ENCODE peak calls at places on chromosome 6, in seven cellular contexts. O, G, S, K, Y, H and F are unnamed samples.

GRCh38 chr6:44102527-44102926 is 24.7 kb downstream of the MRPL14 start:
- DNase-seq in K (no peak), Y (no peak), H (no peak), S (no peak), G (no peak), O (peak; percentile 40), F (peak; percentile 40)

GRCh38 chr6:11785449-11785951 is 6.9 kb upstream of the ADTRP start:
- DNase-seq in H (no peak), G (no peak), O (no peak), K (no peak), S (no peak), Y (peak; percentile 76), F (no peak)

GRCh38 chr6:43910638-43911353 is 140.8 kb downstream of the VEGFA start:
- DNase-seq in Y (no peak), G (no peak), K (peak; percentile 82), O (no peak), S (no peak), H (peak; percentile 86), F (peak; percentile 88)

GRCh38 chr6:20684474-20684873 is 150.2 kb downstream of the CDKAL1 start:
- DNase-seq in O (no peak), Y (no peak), S (no peak), K (no peak), G (no peak), H (no peak), F (no peak)

GRCh38 chr6:22519237-22519636 is 50.1 kb upstream of the HDGFL1 start:
- DNase-seq in K (no peak), H (no peak), G (no peak), S (no peak), O (no peak), Y (no peak), F (peak; percentile 1)

GRCh38 chr6:145247677-145248419 is 487.5 kb downstream of the EPM2A start:
- DNase-seq in S (no peak), K (peak; percentile 87), G (no peak), H (peak; percentile 98), O (no peak), Y (no peak), F (peak; percentile 1)

GRCh38 chr6:152298055-152298647 is 339.0 kb downstream of the SYNE1 start:
- DNase-seq in G (no peak), K (no peak), H (no peak), O (no peak), Y (no peak), S (no peak), F (no peak)

GRCh38 chr6:75280131-75280855 is 4.3 kb downstream of the TMEM30A start:
- DNase-seq in Y (no peak), H (peak; percentile 45), S (no peak), O (no peak), G (no peak), K (peak; percentile 54), F (no peak)

GRCh38 chr6:38184780-38185080 is 365.2 kb downstream of the ZFAND3 start:
- DNase-seq in K (no peak), G (peak; percentile 32), Y (no peak), O (no peak), H (no peak), S (no peak), F (no peak)

GRCh38 chr6:38149526-38149925 is 330.0 kb downstream of the ZFAND3 start:
- DNase-seq in S (peak; percentile 37), K (no peak), Y (no peak), G (peak; percentile 10), H (peak; percentile 49), O (no peak), F (peak; percentile 85)

GRCh38 chr6:136742125-136742524 is 50.2 kb downstream of the MAP3K5 start:
- DNase-seq in Y (no peak), S (no peak), G (no peak), K (no peak), H (no peak), O (no peak), F (no peak)

GRCh38 chr6:158707120-158707519 is 57.3 kb downstream of the SYTL3 start:
- DNase-seq in O (peak; percentile 45), H (peak; percentile 56), K (peak; percentile 67), S (no peak), Y (peak; percentile 93), G (no peak), F (peak; percentile 99)

GRCh38 chr6:3211681-3212080 is 15.8 kb downstream of the TUBB2B start:
- DNase-seq in G (no peak), O (no peak), Y (peak; percentile 18), K (no peak), S (no peak), H (no peak), F (peak; percentile 67)

GRCh38 chr6:117483645-117484016 is 1.2 kb downstream of the DCBLD1 start:
- DNase-seq in O (no peak), S (no peak), H (peak; percentile 48), G (no peak), Y (peak; percentile 26), K (peak; percentile 68), F (no peak)

GRCh38 chr6:108312604-108313003 is 17.8 kb downstream of the AFG1L start:
- DNase-seq in S (no peak), O (no peak), Y (no peak), H (no peak), K (no peak), G (no peak), F (no peak)

GRCh38 chr6:47631248-47632196 is 66.9 kb upstream of the ADGRF4 start:
- DNase-seq in K (peak; percentile 67), Y (peak; percentile 90), S (peak; percentile 45), H (peak; percentile 45), G (no peak), O (no peak), F (peak; percentile 82)

GRCh38 chr6:45681860-45682488 is 304.2 kb upstream of the SUPT3H start:
- DNase-seq in K (peak; percentile 92), O (no peak), S (no peak), H (no peak), Y (peak; percentile 38), G (no peak), F (peak; percentile 49)

GRCh38 chr6:11066505-11067347 is 22.6 kb upstream of the ELOVL2 start:
- DNase-seq in G (no peak), H (no peak), O (no peak), S (no peak), K (no peak), Y (no peak), F (no peak)

GRCh38 chr6:27280064-27280539 is 32.0 kb downstream of the POM121L2 start:
- DNase-seq in K (peak; percentile 61), O (peak; percentile 69), S (no peak), Y (peak; percentile 73), H (peak; percentile 53), G (peak; percentile 82), F (peak; percentile 88)

GRCh38 chr6:46042355-46042999 is 26.8 kb upstream of the CLIC5 start:
- DNase-seq in S (peak; percentile 21), H (peak; percentile 11), G (no peak), Y (peak; percentile 56), O (peak; percentile 50), K (peak; percentile 60), F (peak; percentile 81)

GRCh38 chr6:44646355-44646754 is 258.8 kb downstream of the CDC5L start:
- DNase-seq in S (no peak), O (no peak), K (no peak), Y (no peak), G (no peak), H (peak; percentile 19), F (no peak)

GRCh38 chr6:140912686-140913085 is 1220.0 kb upstream of the GJE1 start:
- DNase-seq in H (no peak), G (no peak), K (no peak), O (no peak), S (no peak), Y (no peak), F (peak; percentile 21)
- H2BK120ac ChIP-seq in H (peak overlapping the region; percentile 71), G (no peak overlapping the region), K (no peak overlapping the region), O (no peak overlapping the region), S (no peak overlapping the region), Y (no peak overlapping the region), F (no peak overlapping the region)

DNA sequence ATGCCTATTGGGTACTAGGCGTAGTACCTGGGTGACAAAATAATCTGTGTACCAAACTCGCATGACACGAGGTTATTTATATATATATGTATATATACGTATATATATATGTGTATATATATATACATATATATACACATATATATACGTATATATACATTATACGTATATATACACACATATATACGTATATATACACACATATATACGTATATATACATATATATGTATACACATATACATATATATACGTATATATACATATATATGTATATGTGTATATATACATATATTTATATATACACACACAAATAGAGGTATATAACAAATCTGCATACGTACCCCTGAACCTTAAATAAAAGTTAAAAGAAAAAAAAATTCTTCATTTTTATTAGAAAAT is 103.2 kb downstream of the ZDHHC14 start:
- DNase-seq in G (no peak), H (no peak), K (no peak), S (no peak), O (no peak), Y (no peak), F (no peak)
- H2BK120ac ChIP-seq in G (no peak overlapping the region), H (no peak overlapping the region), K (no peak overlapping the region), S (no peak overlapping the region), O (no peak overlapping the region), Y (no peak overlapping the region), F (no peak overlapping the region)

GRCh38 chr6:81235512-81235911 is 517.0 kb downstream of the TENT5A start:
- DNase-seq in K (no peak), Y (no peak), O (no peak), G (no peak), S (no peak), H (no peak), F (no peak)

GRCh38 chr6:81238390-81238789 is 514.1 kb downstream of the TENT5A start:
- DNase-seq in O (no peak), Y (no peak), K (no peak), S (no peak), H (no peak), G (no peak), F (no peak)

GRCh38 chr6:81241126-81241525 is 511.4 kb downstream of the TENT5A start:
- DNase-seq in K (peak; percentile 20), H (peak; percentile 26), Y (no peak), O (no peak), S (no peak), G (no peak), F (no peak)

GRCh38 chr6:81233990-81234389 is 518.5 kb downstream of the TENT5A start:
- DNase-seq in K (no peak), S (no peak), H (no peak), O (no peak), Y (no peak), G (no peak), F (no peak)

DNA sequence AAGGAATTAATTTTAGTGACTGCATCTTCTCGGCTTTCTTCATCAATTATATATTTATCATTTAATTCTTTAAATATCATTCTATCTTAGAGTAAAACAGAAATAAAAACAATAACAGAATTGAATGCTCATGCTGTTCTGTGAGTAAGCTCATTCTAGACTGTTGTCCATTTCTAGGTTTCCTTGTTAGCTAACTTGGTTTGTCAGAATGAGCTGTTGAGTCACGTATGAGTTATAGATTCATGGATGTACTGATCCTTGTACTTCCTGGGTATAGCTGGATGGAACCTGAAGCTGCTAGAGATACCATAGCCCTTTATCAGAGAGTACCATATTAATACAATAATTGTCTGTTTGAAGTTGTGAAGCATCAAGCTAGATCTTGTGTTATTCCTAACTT is 515.3 kb downstream of the TENT5A start:
- DNase-seq in S (no peak), G (no peak), Y (no peak), H (no peak), O (no peak), K (no peak), F (no peak)
- H2BK120ac ChIP-seq in S (no peak overlapping the region), G (no peak overlapping the region), Y (no peak overlapping the region), H (no peak overlapping the region), O (no peak overlapping the region), K (no peak overlapping the region), F (no peak overlapping the region)

DNA sequence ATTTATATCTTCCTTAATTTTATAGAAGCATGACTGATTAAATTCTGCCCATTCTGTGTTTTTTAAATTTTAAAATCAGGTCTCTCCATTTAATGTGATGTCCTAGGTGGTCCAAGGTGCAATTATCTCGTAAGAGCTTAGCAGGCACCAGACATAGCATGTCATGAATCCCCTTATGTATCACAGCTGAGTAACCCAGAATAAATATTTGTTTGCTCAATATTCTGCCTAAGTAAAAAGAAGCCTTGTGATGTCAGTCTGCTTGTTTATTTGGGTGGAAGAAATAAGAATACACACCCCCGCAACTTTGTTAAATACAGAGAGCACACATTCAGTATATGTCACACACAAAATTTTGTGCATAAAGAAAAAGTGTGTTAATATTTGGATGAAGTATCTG is 211.3 kb downstream of the FARS2 start:
- DNase-seq in H (no peak), G (no peak), K (no peak), Y (no peak), O (no peak), S (no peak), F (no peak)
- H2BK120ac ChIP-seq in H (no peak overlapping the region), G (no peak overlapping the region), K (no peak overlapping the region), Y (no peak overlapping the region), O (no peak overlapping the region), S (no peak overlapping the region), F (no peak overlapping the region)